ENCODE peak calls at places on chromosomes 13 and 19, in four cellular contexts. M is BE2C, C is foreskin fibroblast, Z is brain microvascular endothelial cell. D is an unnamed sample.
A peak's percentile ranks its signal among the peaks of the same experiment; 100 is the strongest.

GRCh38 chr13:78487707-78488106 is 115.6 kb downstream of the POU4F1 start:
- DNase-seq in M (no peak), C (no peak), Z (no peak), D (no peak)

GRCh38 chr13:113669231-113669870 is 2.3 kb downstream of the GRK1 start:
- DNase-seq in M (peak; percentile 3), C (no peak), Z (no peak), D (no peak)

GRCh38 chr19:18063463-18063862 is 23.3 kb downstream of the IL12RB1 start:
- DNase-seq in M (peak; percentile 47), C (no peak), Z (no peak), D (no peak)

GRCh38 chr13:109383683-109384082 is 402.7 kb downstream of the IRS2 start:
- DNase-seq in M (no peak), C (peak; percentile 82), Z (peak; percentile 79), D (peak; percentile 69)

GRCh38 chr13:70849267-70849666 is 741.0 kb upstream of the KLHL1 start:
- DNase-seq in M (no peak), C (no peak), Z (no peak), D (no peak)

GRCh38 chr13:47332149-47332548 is 435.3 kb upstream of the HTR2A start:
- DNase-seq in M (no peak), C (peak; percentile 64), Z (no peak), D (peak; percentile 42)

GRCh38 chr19:1047696-1048147 is 7.8 kb downstream of the ABCA7 start:
- DNase-seq in M (no peak), C (no peak), Z (no peak), D (no peak)

GRCh38 chr13:57409121-57409520 is 222.4 kb upstream of the PCDH17 start:
- DNase-seq in M (no peak), C (no peak), Z (no peak), D (no peak)

GRCh38 chr13:46181799-46182490 is at the start of gene LCP1:
- DNase-seq in M (no peak), C (no peak), Z (no peak), D (no peak)

GRCh38 chr19:19120308-19121156 is 17.7 kb downstream of the TMEM161A start:
- DNase-seq in M (peak; percentile 81), C (peak; percentile 81), Z (peak; percentile 78), D (no peak)

GRCh38 chr13:30431269-30431950 is 9.1 kb downstream of the UBE2L5 start:
- DNase-seq in M (no peak), C (peak; percentile 9), Z (no peak), D (peak; percentile 21)

GRCh38 chr13:36822786-36823185 is 3.8 kb downstream of the RFXAP start:
- DNase-seq in M (no peak), C (no peak), Z (no peak), D (no peak)

DNA sequence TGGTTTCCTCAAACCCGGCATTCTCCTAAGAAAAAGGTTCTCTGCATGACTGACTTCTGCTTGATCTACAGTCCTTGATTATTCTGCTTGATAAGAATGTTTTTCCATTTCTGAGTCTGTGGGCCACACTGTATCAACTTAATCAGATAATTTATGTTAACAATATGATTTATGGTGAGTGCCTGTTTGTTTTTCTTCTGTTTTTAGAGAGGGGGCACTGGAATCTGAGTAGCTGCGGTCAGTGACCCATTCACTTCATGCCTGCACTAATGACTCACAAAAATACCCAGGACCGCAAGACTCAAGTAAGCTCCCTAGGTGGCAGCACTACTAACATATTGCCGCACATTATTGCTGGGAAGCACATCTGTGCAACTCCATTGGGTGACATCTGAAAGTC is 542.3 kb upstream of the ATXN8OS start:
- DNase-seq in M (peak; percentile 67), C (no peak), Z (peak; percentile 14), D (peak; percentile 0)
- TF ChIP-seq CTCF in M (peak; percentile 85), C (no peak), Z (peak; percentile 49), D (peak; percentile 33)

DNA sequence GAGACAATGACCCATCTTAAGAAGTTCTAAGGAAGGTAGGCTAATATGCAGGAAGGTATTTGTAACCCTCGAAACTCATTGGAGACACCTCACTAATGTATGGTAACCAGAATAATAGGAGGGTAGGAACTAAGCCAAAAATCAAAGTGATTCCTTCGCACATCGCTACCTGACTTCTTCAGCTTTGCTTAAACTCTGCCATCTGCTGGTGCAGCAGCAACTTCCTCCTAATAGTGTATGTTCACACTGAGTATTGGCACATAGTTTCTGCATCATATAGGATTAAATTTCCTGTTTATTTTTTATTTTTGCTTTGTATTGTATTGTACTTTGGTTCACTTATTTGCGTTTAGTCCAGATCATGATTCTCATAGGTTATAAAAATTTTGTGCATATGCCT is 676.2 kb downstream of the GPC5 start:
- DNase-seq in M (peak; percentile 48), C (no peak), Z (no peak), D (no peak)
- TF ChIP-seq CTCF in M (peak; percentile 85), C (no peak), Z (peak; percentile 64), D (peak; percentile 17)

GRCh38 chr19:32098953-32099352 is 246.5 kb upstream of the ZNF507 start:
- DNase-seq in M (no peak), C (no peak), Z (no peak), D (no peak)

GRCh38 chr19:32101206-32101605 is 244.2 kb upstream of the ZNF507 start:
- DNase-seq in M (no peak), C (no peak), Z (no peak), D (no peak)

DNA sequence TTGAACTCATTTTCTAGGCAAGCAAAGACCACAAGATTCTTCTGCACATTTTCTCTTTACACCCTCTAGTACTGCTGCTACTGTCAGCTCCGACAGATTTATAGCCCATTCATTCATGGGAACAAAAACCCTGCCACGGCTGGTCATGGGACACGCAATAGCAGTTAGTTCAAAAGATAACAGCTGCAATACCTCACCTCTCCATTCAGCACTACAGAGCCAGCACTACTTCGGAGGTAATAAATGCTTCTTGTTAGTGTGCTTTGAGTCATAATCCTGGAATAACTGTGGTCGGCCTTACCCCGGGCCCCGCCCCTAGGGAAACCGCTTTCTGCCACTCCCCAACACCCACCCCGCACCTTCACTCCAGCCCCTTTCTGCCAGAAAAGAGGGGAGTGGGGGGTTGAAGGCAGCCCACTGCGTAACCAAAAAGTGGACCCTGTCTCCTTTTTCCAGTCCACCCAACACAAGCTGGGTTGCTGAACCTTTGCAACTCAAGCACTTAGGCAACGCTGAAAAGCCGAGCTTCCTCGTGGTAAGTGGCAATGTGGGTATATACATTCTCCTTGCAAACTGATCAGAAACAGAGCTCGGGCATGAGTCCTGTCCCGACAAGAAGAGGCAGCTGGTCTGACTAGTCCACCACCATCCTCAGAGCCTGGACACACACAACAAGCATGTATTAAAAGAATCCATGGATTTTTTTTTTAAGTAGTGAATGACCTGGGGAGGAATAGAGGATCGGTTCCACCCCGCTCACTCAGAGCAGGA is 240.8 kb upstream of the ZNF507 start:
- DNase-seq in M (no peak), C (no peak), Z (no peak), D (no peak)
- TF ChIP-seq CTCF in M (no peak), C (no peak), Z (no peak), D (no peak)

GRCh38 chr13:52195052-52195837 is 35.8 kb upstream of the NEK3 start:
- DNase-seq in M (no peak), C (peak; percentile 90), Z (peak; percentile 36), D (no peak)
- TF ChIP-seq CTCF in M (no peak), C (peak; percentile 3), Z (peak; percentile 13), D (no peak)

DNA sequence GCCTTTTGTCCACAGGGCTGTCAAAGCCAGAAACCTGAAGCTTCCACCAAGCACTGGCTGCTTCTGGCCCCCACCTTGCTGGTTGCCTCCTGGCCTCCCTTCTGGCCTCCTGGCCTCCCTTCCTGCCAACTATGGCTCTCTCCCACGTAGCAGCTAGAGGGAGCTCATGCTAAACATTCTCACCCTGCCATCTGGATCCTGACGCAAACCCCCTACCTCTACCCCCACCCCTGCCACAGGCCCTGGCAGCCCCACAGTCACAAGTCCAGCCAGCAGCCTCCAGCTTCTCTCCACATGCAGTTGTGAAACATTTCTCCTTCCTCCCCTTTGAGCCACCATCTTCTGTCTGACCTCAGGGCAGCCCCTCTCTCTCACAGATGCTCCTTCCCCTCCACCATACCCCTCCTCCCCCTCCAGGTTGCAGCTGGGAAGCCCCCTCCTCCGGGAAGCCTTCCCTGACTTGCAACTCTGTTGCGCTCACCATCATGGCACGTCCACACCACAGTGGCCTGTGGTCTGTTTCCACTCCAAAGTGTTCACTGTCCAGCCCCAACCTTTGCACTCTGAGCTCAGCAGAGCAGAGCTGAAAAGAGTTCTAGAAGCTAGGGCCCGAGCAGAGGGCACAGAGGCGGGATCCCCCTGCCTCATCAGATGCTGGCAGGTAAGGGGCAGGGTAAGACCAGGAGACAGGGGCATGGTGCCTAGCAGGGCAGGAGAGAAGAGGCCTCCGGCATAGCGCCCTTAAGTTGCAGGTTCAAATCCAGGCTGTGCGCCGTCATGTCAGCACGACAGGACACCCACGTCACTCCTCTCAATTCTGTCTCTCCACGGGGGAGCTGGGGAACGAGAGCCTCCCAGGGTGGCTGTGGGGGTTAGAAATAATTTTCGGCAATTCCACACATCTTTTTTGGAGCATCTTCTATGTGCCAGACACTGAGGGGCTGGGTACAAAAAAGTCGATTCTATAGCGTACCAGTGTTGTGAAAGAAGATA is 7.3 kb downstream of the ADGRL1 start:
- DNase-seq in M (peak; percentile 34), C (peak; percentile 24), Z (no peak), D (no peak)
- TF ChIP-seq CTCF in M (peak; percentile 23), C (no peak), Z (peak; percentile 28), D (peak; percentile 45)

GRCh38 chr19:7393459-7393858 is 44.7 kb downstream of the ARHGEF18 start:
- DNase-seq in M (no peak), C (no peak), Z (no peak), D (no peak)

GRCh38 chr19:7395360-7395781 is 46.6 kb downstream of the ARHGEF18 start:
- DNase-seq in M (no peak), C (peak; percentile 38), Z (no peak), D (peak; percentile 7)

GRCh38 chr19:7395793-7396192 is 47.1 kb downstream of the ARHGEF18 start:
- DNase-seq in M (no peak), C (no peak), Z (no peak), D (no peak)

GRCh38 chr19:7393934-7394508 is 45.3 kb downstream of the ARHGEF18 start:
- DNase-seq in M (no peak), C (no peak), Z (no peak), D (no peak)

GRCh38 chr19:7394728-7395359 is 46.1 kb downstream of the ARHGEF18 start:
- DNase-seq in M (peak; percentile 90), C (peak; percentile 96), Z (peak; percentile 74), D (peak; percentile 86)
- TF ChIP-seq CTCF in M (no peak), C (no peak), Z (no peak), D (no peak)

GRCh38 chr19:52211926-52212571 is 22.2 kb downstream of the PPP2R1A start:
- DNase-seq in M (no peak), C (no peak), Z (no peak), D (no peak)

GRCh38 chr19:52214241-52214640 is 24.4 kb downstream of the PPP2R1A start:
- DNase-seq in M (no peak), C (no peak), Z (no peak), D (peak; percentile 17)

GRCh38 chr19:52206481-52206880 is 16.6 kb downstream of the PPP2R1A start:
- DNase-seq in M (no peak), C (no peak), Z (no peak), D (no peak)

GRCh38 chr19:52212572-52213255 is 22.9 kb downstream of the PPP2R1A start:
- DNase-seq in M (no peak), C (no peak), Z (no peak), D (no peak)

DNA sequence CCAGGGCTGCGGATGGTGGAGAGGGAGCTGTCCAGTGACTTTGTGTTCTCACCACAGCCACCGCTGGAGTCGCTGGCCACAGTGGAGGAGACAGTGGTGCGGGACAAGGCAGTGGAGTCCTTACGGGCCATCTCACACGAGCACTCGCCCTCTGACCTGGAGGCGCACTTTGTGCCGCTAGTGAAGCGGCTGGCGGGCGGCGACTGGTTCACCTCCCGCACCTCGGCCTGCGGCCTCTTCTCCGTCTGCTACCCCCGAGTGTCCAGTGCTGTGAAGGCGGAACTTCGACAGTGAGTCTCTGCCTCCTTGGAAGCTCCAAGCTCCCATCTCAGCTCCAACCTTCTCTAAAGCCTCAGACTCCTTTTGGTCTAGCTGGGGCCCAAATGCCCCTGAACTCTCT is 21.4 kb downstream of the PPP2R1A start:
- DNase-seq in M (no peak), C (no peak), Z (no peak), D (no peak)
- TF ChIP-seq CTCF in M (no peak), C (no peak), Z (no peak), D (no peak)

D was measured in HFFc6.